ENCODE peak calls at places on chromosomes 13 and 19, in nine cellular contexts. One of them, this sample, is unnamed.

GRCh38 chr19:38729653-38730469 is 14.4 kb downstream of the CAPN12 start:
- DNase-seq in effector memory CD4-positive, alpha-beta T cell: peak
- DNase-seq in HAP-1: peak
- DNase-seq in tibial nerve: peak
- DNase-seq in CD8-positive, alpha-beta T cell: peak
- DNase-seq in tibial artery: peak
- DNase-seq in HCT116: peak
- DNase-seq in PC-3: peak
- DNase-seq in heart right ventricle: peak
- DNase-seq in this sample: no peak

GRCh38 chr19:52640916-52641315 is 2.8 kb upstream of the ZNF83 start:
- DNase-seq in CD8-positive, alpha-beta T cell: no peak
- DNase-seq in HAP-1: no peak
- DNase-seq in HCT116: no peak
- DNase-seq in tibial nerve: no peak
- DNase-seq in PC-3: no peak
- DNase-seq in tibial artery: no peak
- DNase-seq in heart right ventricle: no peak
- DNase-seq in effector memory CD4-positive, alpha-beta T cell: no peak
- DNase-seq in this sample: no peak

GRCh38 chr13:94323746-94324408 is 155.6 kb downstream of the DCT start:
- DNase-seq in PC-3: no peak
- DNase-seq in HAP-1: no peak
- DNase-seq in HCT116: no peak
- DNase-seq in tibial nerve: no peak
- DNase-seq in heart right ventricle: no peak
- DNase-seq in tibial artery: no peak
- DNase-seq in effector memory CD4-positive, alpha-beta T cell: peak
- DNase-seq in CD8-positive, alpha-beta T cell: peak
- DNase-seq in this sample: no peak

GRCh38 chr19:44582581-44583265 is 30.6 kb upstream of the IGSF23 start:
- DNase-seq in HAP-1: peak
- DNase-seq in PC-3: peak
- DNase-seq in tibial nerve: no peak
- DNase-seq in CD8-positive, alpha-beta T cell: no peak
- DNase-seq in tibial artery: no peak
- DNase-seq in effector memory CD4-positive, alpha-beta T cell: no peak
- DNase-seq in heart right ventricle: peak
- DNase-seq in HCT116: peak
- DNase-seq in this sample: no peak

GRCh38 chr13:45595968-45596367 is 19.6 kb downstream of the ERICH6B start:
- DNase-seq in CD8-positive, alpha-beta T cell: no peak
- DNase-seq in tibial nerve: no peak
- DNase-seq in heart right ventricle: no peak
- DNase-seq in PC-3: no peak
- DNase-seq in effector memory CD4-positive, alpha-beta T cell: no peak
- DNase-seq in tibial artery: no peak
- DNase-seq in HAP-1: no peak
- DNase-seq in HCT116: no peak
- DNase-seq in this sample: no peak

GRCh38 chr19:3963458-3964255 is 7.2 kb downstream of the DAPK3 start:
- DNase-seq in heart right ventricle: no peak
- DNase-seq in tibial artery: no peak
- DNase-seq in tibial nerve: no peak
- DNase-seq in HCT116: no peak
- DNase-seq in CD8-positive, alpha-beta T cell: no peak
- DNase-seq in HAP-1: no peak
- DNase-seq in PC-3: no peak
- DNase-seq in effector memory CD4-positive, alpha-beta T cell: no peak
- DNase-seq in this sample: no peak

GRCh38 chr13:30998548-30999140 is 66.2 kb downstream of the TEX26 start:
- DNase-seq in HCT116: no peak
- DNase-seq in heart right ventricle: no peak
- DNase-seq in CD8-positive, alpha-beta T cell: no peak
- DNase-seq in effector memory CD4-positive, alpha-beta T cell: no peak
- DNase-seq in PC-3: no peak
- DNase-seq in tibial nerve: no peak
- DNase-seq in tibial artery: no peak
- DNase-seq in HAP-1: no peak
- DNase-seq in this sample: no peak

GRCh38 chr13:95455782-95456181 is 96.7 kb upstream of the CLDN10 start:
- DNase-seq in tibial artery: no peak
- DNase-seq in heart right ventricle: no peak
- DNase-seq in tibial nerve: no peak
- DNase-seq in CD8-positive, alpha-beta T cell: no peak
- DNase-seq in HCT116: no peak
- DNase-seq in PC-3: no peak
- DNase-seq in effector memory CD4-positive, alpha-beta T cell: no peak
- DNase-seq in HAP-1: no peak
- DNase-seq in this sample: no peak

GRCh38 chr19:15378529-15379082 is 981 bp downstream of the AKAP8 start:
- DNase-seq in HAP-1: peak
- DNase-seq in CD8-positive, alpha-beta T cell: peak
- DNase-seq in tibial nerve: peak
- DNase-seq in heart right ventricle: no peak
- DNase-seq in PC-3: peak
- DNase-seq in HCT116: no peak
- DNase-seq in tibial artery: no peak
- DNase-seq in effector memory CD4-positive, alpha-beta T cell: peak
- DNase-seq in this sample: no peak

GRCh38 chr13:45280751-45281634 is 60.0 kb downstream of the TPT1 start:
- DNase-seq in CD8-positive, alpha-beta T cell: peak
- DNase-seq in PC-3: peak
- DNase-seq in heart right ventricle: peak
- DNase-seq in HAP-1: peak
- DNase-seq in tibial artery: peak
- DNase-seq in HCT116: peak
- DNase-seq in effector memory CD4-positive, alpha-beta T cell: no peak
- DNase-seq in tibial nerve: peak
- DNase-seq in this sample: peak

GRCh38 chr13:110298566-110299321 is 8.2 kb downstream of the COL4A1 start:
- DNase-seq in HCT116: no peak
- DNase-seq in PC-3: no peak
- DNase-seq in effector memory CD4-positive, alpha-beta T cell: no peak
- DNase-seq in CD8-positive, alpha-beta T cell: no peak
- DNase-seq in tibial nerve: no peak
- DNase-seq in heart right ventricle: peak
- DNase-seq in HAP-1: no peak
- DNase-seq in tibial artery: no peak
- DNase-seq in this sample: no peak

GRCh38 chr19:403221-404036 is 5.5 kb downstream of the C2CD4C start:
- DNase-seq in tibial nerve: no peak
- DNase-seq in heart right ventricle: no peak
- DNase-seq in HCT116: no peak
- DNase-seq in tibial artery: no peak
- DNase-seq in PC-3: no peak
- DNase-seq in CD8-positive, alpha-beta T cell: no peak
- DNase-seq in HAP-1: no peak
- DNase-seq in effector memory CD4-positive, alpha-beta T cell: no peak
- DNase-seq in this sample: no peak

GRCh38 chr19:46999878-47000277 is 19.8 kb upstream of the NPAS1 start:
- DNase-seq in tibial nerve: no peak
- DNase-seq in heart right ventricle: no peak
- DNase-seq in HCT116: no peak
- DNase-seq in CD8-positive, alpha-beta T cell: no peak
- DNase-seq in PC-3: no peak
- DNase-seq in tibial artery: no peak
- DNase-seq in HAP-1: no peak
- DNase-seq in effector memory CD4-positive, alpha-beta T cell: no peak
- DNase-seq in this sample: no peak

GRCh38 chr19:45899253-45899652 is 3.2 kb downstream of the MYPOP start:
- DNase-seq in PC-3: no peak
- DNase-seq in HCT116: no peak
- DNase-seq in tibial nerve: no peak
- DNase-seq in heart right ventricle: no peak
- DNase-seq in HAP-1: no peak
- DNase-seq in tibial artery: no peak
- DNase-seq in effector memory CD4-positive, alpha-beta T cell: no peak
- DNase-seq in CD8-positive, alpha-beta T cell: no peak
- DNase-seq in this sample: no peak

GRCh38 chr13:50068508-50068907 is 53.3 kb downstream of the KCNRG start:
- DNase-seq in HAP-1: no peak
- DNase-seq in CD8-positive, alpha-beta T cell: no peak
- DNase-seq in effector memory CD4-positive, alpha-beta T cell: no peak
- DNase-seq in heart right ventricle: no peak
- DNase-seq in PC-3: no peak
- DNase-seq in tibial nerve: no peak
- DNase-seq in HCT116: no peak
- DNase-seq in tibial artery: no peak
- DNase-seq in this sample: no peak

GRCh38 chr19:2040647-2041435 is 10.2 kb downstream of the MKNK2 start:
- DNase-seq in CD8-positive, alpha-beta T cell: no peak
- DNase-seq in tibial nerve: no peak
- DNase-seq in HCT116: no peak
- DNase-seq in tibial artery: no peak
- DNase-seq in effector memory CD4-positive, alpha-beta T cell: no peak
- DNase-seq in heart right ventricle: no peak
- DNase-seq in PC-3: no peak
- DNase-seq in HAP-1: no peak
- DNase-seq in this sample: no peak

GRCh38 chr19:33883869-33884519 is 87.3 kb downstream of the KCTD15 start:
- DNase-seq in tibial artery: no peak
- DNase-seq in PC-3: peak
- DNase-seq in HAP-1: no peak
- DNase-seq in effector memory CD4-positive, alpha-beta T cell: no peak
- DNase-seq in HCT116: no peak
- DNase-seq in heart right ventricle: peak
- DNase-seq in CD8-positive, alpha-beta T cell: no peak
- DNase-seq in tibial nerve: no peak
- DNase-seq in this sample: no peak
- H3K4me3 ChIP-seq in tibial artery: no peak
- H3K4me3 ChIP-seq in PC-3: no peak
- H3K4me3 ChIP-seq in HAP-1: no peak
- H3K4me3 ChIP-seq in effector memory CD4-positive, alpha-beta T cell: no peak
- H3K4me3 ChIP-seq in HCT116: no peak
- H3K4me3 ChIP-seq in heart right ventricle: no peak
- H3K4me3 ChIP-seq in CD8-positive, alpha-beta T cell: no peak
- H3K4me3 ChIP-seq in tibial nerve: no peak
- H3K4me3 ChIP-seq in this sample: peak

DNA sequence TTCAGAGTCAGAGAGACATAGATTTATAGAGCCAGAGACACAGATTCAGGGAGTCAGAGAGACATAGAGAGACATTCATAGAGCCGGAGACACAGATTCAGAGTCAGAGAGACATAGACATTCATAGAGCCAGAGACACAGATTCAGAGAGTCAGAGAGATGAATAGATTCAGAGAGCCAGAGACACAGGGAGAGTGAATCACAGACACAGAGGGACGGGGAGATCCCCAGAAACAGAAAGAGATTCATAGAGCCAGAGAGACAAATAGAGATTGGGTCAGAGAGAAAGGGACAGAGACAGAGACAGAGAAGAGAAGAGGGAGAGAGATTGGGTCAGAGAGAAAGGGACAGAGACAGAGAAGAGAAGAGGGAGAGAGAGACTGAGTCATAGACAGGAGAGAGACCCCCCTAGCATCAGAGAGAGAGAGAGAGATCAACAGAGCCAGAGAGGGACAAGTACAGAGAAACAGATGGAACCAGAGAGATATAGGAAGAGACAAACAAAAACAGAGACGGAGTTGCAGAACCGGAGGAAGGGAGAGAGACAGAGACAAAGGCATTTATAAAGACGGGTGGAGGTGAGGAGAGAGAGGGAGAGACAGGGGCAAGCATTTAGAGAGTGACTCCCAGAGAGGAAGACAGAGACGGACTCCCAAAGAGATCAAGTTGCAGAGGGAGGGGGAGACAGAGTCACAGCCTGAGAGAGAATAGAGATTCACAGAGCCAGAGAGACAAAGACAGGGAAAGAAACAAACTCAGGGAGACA is 1.1 kb upstream of the PRKCG start:
- DNase-seq in tibial artery: no peak
- DNase-seq in effector memory CD4-positive, alpha-beta T cell: no peak
- DNase-seq in PC-3: no peak
- DNase-seq in HAP-1: no peak
- DNase-seq in HCT116: no peak
- DNase-seq in tibial nerve: no peak
- DNase-seq in CD8-positive, alpha-beta T cell: no peak
- DNase-seq in heart right ventricle: no peak
- DNase-seq in this sample: no peak
- H3K4me3 ChIP-seq in tibial artery: no peak
- H3K4me3 ChIP-seq in effector memory CD4-positive, alpha-beta T cell: no peak
- H3K4me3 ChIP-seq in PC-3: peak
- H3K4me3 ChIP-seq in HAP-1: peak
- H3K4me3 ChIP-seq in HCT116: no peak
- H3K4me3 ChIP-seq in tibial nerve: no peak
- H3K4me3 ChIP-seq in CD8-positive, alpha-beta T cell: no peak
- H3K4me3 ChIP-seq in heart right ventricle: no peak
- H3K4me3 ChIP-seq in this sample: no peak

GRCh38 chr19:40716031-40716654 is 543 bp downstream of the COQ8B start:
- DNase-seq in CD8-positive, alpha-beta T cell: peak
- DNase-seq in PC-3: peak
- DNase-seq in tibial artery: peak
- DNase-seq in HCT116: peak
- DNase-seq in tibial nerve: peak
- DNase-seq in heart right ventricle: no peak
- DNase-seq in HAP-1: no peak
- DNase-seq in effector memory CD4-positive, alpha-beta T cell: peak
- DNase-seq in this sample: no peak

GRCh38 chr19:40714519-40715299 is 2.0 kb downstream of the COQ8B start:
- DNase-seq in HAP-1: peak
- DNase-seq in tibial artery: peak
- DNase-seq in tibial nerve: peak
- DNase-seq in PC-3: peak
- DNase-seq in HCT116: no peak
- DNase-seq in heart right ventricle: peak
- DNase-seq in CD8-positive, alpha-beta T cell: peak
- DNase-seq in effector memory CD4-positive, alpha-beta T cell: peak
- DNase-seq in this sample: peak

GRCh38 chr19:40716655-40717324 is at the start of the genes COQ8B and ITPKC:
- DNase-seq in heart right ventricle: peak
- DNase-seq in effector memory CD4-positive, alpha-beta T cell: peak
- DNase-seq in HCT116: peak
- DNase-seq in tibial nerve: peak
- DNase-seq in PC-3: peak
- DNase-seq in CD8-positive, alpha-beta T cell: peak
- DNase-seq in HAP-1: peak
- DNase-seq in tibial artery: peak
- DNase-seq in this sample: peak

GRCh38 chr19:40717325-40717879 is 490 bp downstream of the ITPKC start:
- DNase-seq in CD8-positive, alpha-beta T cell: no peak
- DNase-seq in HCT116: no peak
- DNase-seq in HAP-1: no peak
- DNase-seq in heart right ventricle: no peak
- DNase-seq in tibial artery: no peak
- DNase-seq in effector memory CD4-positive, alpha-beta T cell: no peak
- DNase-seq in PC-3: no peak
- DNase-seq in tibial nerve: peak
- DNase-seq in this sample: no peak

GRCh38 chr19:40713939-40714338 is 2.7 kb downstream of the COQ8B start:
- DNase-seq in tibial artery: no peak
- DNase-seq in tibial nerve: no peak
- DNase-seq in HAP-1: no peak
- DNase-seq in effector memory CD4-positive, alpha-beta T cell: no peak
- DNase-seq in heart right ventricle: no peak
- DNase-seq in PC-3: no peak
- DNase-seq in CD8-positive, alpha-beta T cell: no peak
- DNase-seq in HCT116: no peak
- DNase-seq in this sample: no peak
- H3K4me3 ChIP-seq in tibial artery: peak
- H3K4me3 ChIP-seq in tibial nerve: peak
- H3K4me3 ChIP-seq in HAP-1: no peak
- H3K4me3 ChIP-seq in effector memory CD4-positive, alpha-beta T cell: peak
- H3K4me3 ChIP-seq in heart right ventricle: peak
- H3K4me3 ChIP-seq in PC-3: no peak
- H3K4me3 ChIP-seq in CD8-positive, alpha-beta T cell: no peak
- H3K4me3 ChIP-seq in HCT116: peak
- H3K4me3 ChIP-seq in this sample: peak

GRCh38 chr19:12411893-12412292 is 10.8 kb upstream of the ZNF799 start:
- DNase-seq in heart right ventricle: no peak
- DNase-seq in HCT116: no peak
- DNase-seq in tibial artery: no peak
- DNase-seq in CD8-positive, alpha-beta T cell: no peak
- DNase-seq in PC-3: no peak
- DNase-seq in effector memory CD4-positive, alpha-beta T cell: no peak
- DNase-seq in HAP-1: no peak
- DNase-seq in tibial nerve: no peak
- DNase-seq in this sample: no peak
- H3K4me3 ChIP-seq in heart right ventricle: no peak
- H3K4me3 ChIP-seq in HCT116: no peak
- H3K4me3 ChIP-seq in tibial artery: no peak
- H3K4me3 ChIP-seq in CD8-positive, alpha-beta T cell: no peak
- H3K4me3 ChIP-seq in PC-3: no peak
- H3K4me3 ChIP-seq in effector memory CD4-positive, alpha-beta T cell: no peak
- H3K4me3 ChIP-seq in HAP-1: no peak
- H3K4me3 ChIP-seq in tibial nerve: no peak
- H3K4me3 ChIP-seq in this sample: no peak